ENCODE peak calls at places on chromosomes 16 and 17, in five cellular contexts. Q is myocyte, U is ELF-1, V is NCI-H1694 treated with DMSO at 0.1 percent for 48 hours, P is tibial nerve. J is an unnamed sample.

GRCh38 chr16:65767125-65767524 is 599.4 kb upstream of the CDH5 start:
- DNase-seq in V (no peak), U (peak), Q (peak), P (no peak), J (no peak)

GRCh38 chr17:48626470-48627241 is 498 bp upstream of the HOXB9 start:
- DNase-seq in P (no peak), U (peak), Q (peak), V (no peak), J (no peak)

GRCh38 chr17:77692571-77693161 is 265.8 kb upstream of the TNRC6C start:
- DNase-seq in Q (no peak), U (no peak), V (no peak), P (no peak), J (no peak)

GRCh38 chr16:48448799-48449481 is 63.7 kb upstream of the SIAH1 start:
- DNase-seq in Q (no peak), U (no peak), P (no peak), V (no peak), J (no peak)

GRCh38 chr16:5056347-5056746 is 9.4 kb downstream of the C16orf89 start:
- DNase-seq in V (no peak), U (peak), P (no peak), Q (no peak), J (peak)

GRCh38 chr17:46741122-46741725 is 77.3 kb downstream of the WNT3 start:
- DNase-seq in Q (no peak), P (no peak), V (no peak), U (no peak), J (no peak)

GRCh38 chr16:2296662-2297505 is 29.0 kb upstream of the RNPS1 start:
- DNase-seq in Q (peak), U (peak), V (no peak), P (no peak), J (peak)

GRCh38 chr16:59394526-59394925 is 660.4 kb upstream of the GOT2 start:
- DNase-seq in V (no peak), Q (no peak), U (no peak), P (no peak), J (no peak)

GRCh38 chr17:8290043-8290442 is 1.6 kb downstream of the RANGRF start:
- DNase-seq in Q (no peak), U (no peak), V (no peak), P (no peak), J (peak)

GRCh38 chr16:2854700-2855309 is 3.2 kb downstream of the PRSS22 start:
- DNase-seq in Q (no peak), P (no peak), V (no peak), U (peak), J (no peak)

GRCh38 chr17:50114849-50115357 is 15.1 kb downstream of the SAMD14 start:
- DNase-seq in Q (peak), V (peak), U (peak), P (no peak), J (no peak)

GRCh38 chr16:81838794-81839193 is 59.7 kb downstream of the PLCG2 start:
- DNase-seq in U (no peak), Q (peak), V (no peak), P (no peak), J (peak)

GRCh38 chr17:81335388-81336157 is 40.5 kb upstream of the SLC38A10 start:
- DNase-seq in P (no peak), U (no peak), V (no peak), Q (no peak), J (no peak)

GRCh38 chr16:9867176-9867575 is 315.1 kb downstream of the GRIN2A start:
- DNase-seq in P (no peak), Q (no peak), U (no peak), V (no peak), J (no peak)

GRCh38 chr16:81629896-81630631 is 149.0 kb upstream of the PLCG2 start:
- DNase-seq in Q (peak), U (no peak), P (no peak), V (no peak), J (no peak)

GRCh38 chr16:53789159-53789558 is 85.2 kb downstream of the FTO start:
- DNase-seq in U (no peak), Q (peak), V (no peak), P (no peak), J (peak)

GRCh38 chr17:76820039-76820438 is 48.2 kb upstream of the MGAT5B start:
- DNase-seq in U (peak), P (no peak), V (peak), Q (no peak), J (no peak)

GRCh38 chr17:37206299-37206698 is 169.5 kb upstream of the C17orf78 start:
- DNase-seq in V (no peak), P (no peak), U (no peak), Q (no peak), J (no peak)

GRCh38 chr17:4235372-4236279 is 28.2 kb downstream of the ANKFY1 start:
- DNase-seq in Q (no peak), U (no peak), V (no peak), P (no peak), J (no peak)

GRCh38 chr17:32621612-32622312 is 135.0 kb downstream of the CDK5R1 start:
- DNase-seq in Q (peak), V (no peak), U (peak), P (no peak), J (no peak)

GRCh38 chr17:46212634-46213435 is 19.6 kb upstream of the KANSL1 start:
- DNase-seq in P (peak), Q (peak), V (peak), U (peak), J (peak)

GRCh38 chr16:12811441-12812198 is 7.9 kb upstream of the CPPED1 start:
- DNase-seq in Q (peak), U (no peak), P (no peak), V (no peak), J (no peak)

GRCh38 chr17:36133629-36134259 is 30.1 kb downstream of the CCL4 start:
- DNase-seq in Q (no peak), V (no peak), U (no peak), P (no peak), J (peak)

GRCh38 chr16:12449795-12450194 is 353.9 kb downstream of the CPPED1 start:
- DNase-seq in V (no peak), Q (no peak), P (no peak), U (no peak), J (peak)

GRCh38 chr17:45430738-45431530 is 1.7 kb downstream of the ARHGAP27 start:
- DNase-seq in Q (no peak), V (no peak), P (no peak), U (peak), J (no peak)

GRCh38 chr17:39027037-39027436 is 59.8 kb upstream of the FBXO47 start:
- DNase-seq in U (peak), Q (peak), V (peak), P (peak), J (peak)

GRCh38 chr17:27478901-27479531 is 22.8 kb downstream of the KSR1 start:
- DNase-seq in Q (no peak), V (peak), P (no peak), U (no peak), J (no peak)

GRCh38 chr16:66696669-66697630 is at the start of gene CMTM4:
- DNase-seq in U (peak), V (peak), P (peak), Q (peak), J (peak)

GRCh38 chr17:40545660-40546059 is 19.6 kb downstream of the CCR7 start:
- DNase-seq in P (peak), Q (no peak), U (no peak), V (no peak), J (no peak)

GRCh38 chr17:4232168-4232813 is 31.5 kb downstream of the ANKFY1 start:
- DNase-seq in U (no peak), Q (peak), V (no peak), P (no peak), J (peak)